ENCODE peak calls at places on chromosomes 4 and X, in nine cellular contexts. J is tibial nerve, Y is cardiac fibroblast, O is GM12865, P is DND-41, B is skeletal muscle cell, Q is cardiac muscle cell, K is astrocyte of the cerebellum, C is HL-60. N is an unnamed sample.

GRCh38 chr4:168585168-168586091 is 88.6 kb downstream of the PALLD start:
- DNase-seq in Y (peak), J (peak), K (peak), B (peak), P (peak), Q (peak), O (peak), C (no peak), N (peak)

GRCh38 chr4:123898941-123899666 is 502.5 kb downstream of the SPRY1 start:
- DNase-seq in K (no peak), B (no peak), Y (no peak), O (no peak), C (no peak), Q (no peak), J (no peak), P (no peak), N (no peak)

GRCh38 chr4:181619651-181620050 is 623.6 kb upstream of the TENM3 start:
- DNase-seq in C (no peak), Q (no peak), B (no peak), K (no peak), J (no peak), Y (no peak), O (peak), P (no peak), N (no peak)

GRCh38 chrX:68492583-68492982 is 6.3 kb upstream of the YIPF6 start:
- DNase-seq in Q (no peak), Y (no peak), P (no peak), J (no peak), B (no peak), K (no peak), O (no peak), C (no peak), N (no peak)

GRCh38 chr4:14445882-14446281 is 556.4 kb upstream of the CPEB2 start:
- DNase-seq in C (no peak), P (no peak), O (no peak), J (no peak), B (no peak), Y (peak), Q (no peak), K (no peak), N (no peak)

GRCh38 chrX:40040686-40041461 is 56.9 kb downstream of the BCOR start:
- DNase-seq in B (no peak), Y (no peak), J (no peak), Q (peak), C (no peak), P (peak), K (no peak), O (no peak), N (no peak)

GRCh38 chrX:69137911-69138310 is 27.3 kb downstream of the PJA1 start:
- DNase-seq in K (no peak), P (no peak), Q (peak), C (no peak), O (no peak), B (no peak), Y (no peak), J (no peak), N (no peak)

GRCh38 chr4:87781569-87781968 is 17.8 kb upstream of the IBSP start:
- DNase-seq in Q (no peak), O (no peak), K (no peak), P (no peak), J (no peak), Y (no peak), C (no peak), B (no peak), N (no peak)

GRCh38 chr4:188423039-188423438 is 283.8 kb downstream of the TRIML1 start:
- DNase-seq in C (no peak), J (no peak), O (no peak), Q (no peak), Y (no peak), P (no peak), B (no peak), K (no peak), N (no peak)

GRCh38 chr4:130322439-130322838 is 1226.5 kb downstream of the C4orf33 start:
- DNase-seq in B (no peak), C (no peak), O (no peak), Y (no peak), K (no peak), P (no peak), J (no peak), Q (no peak), N (no peak)

GRCh38 chr4:78069859-78070258 is 12.7 kb downstream of the FRAS1 start:
- DNase-seq in K (no peak), B (no peak), O (no peak), Q (no peak), J (no peak), Y (no peak), P (no peak), C (no peak), N (no peak)

GRCh38 chrX:110044531-110045249 is 41.8 kb downstream of the TMEM164 start:
- DNase-seq in K (no peak), C (no peak), B (no peak), Y (no peak), O (no peak), Q (no peak), J (no peak), P (no peak), N (peak)

GRCh38 chr4:110527156-110527555 is 51.2 kb downstream of the ENPEP start:
- DNase-seq in O (no peak), Q (no peak), C (no peak), B (no peak), P (peak), Y (no peak), J (no peak), K (no peak), N (no peak)

GRCh38 chrX:17735396-17735795 is 1.9 kb upstream of the SCML1 start:
- DNase-seq in K (no peak), O (no peak), B (no peak), C (no peak), P (no peak), Y (no peak), Q (no peak), J (no peak), N (peak)

GRCh38 chr4:73438582-73439215 is 2.7 kb downstream of the AFP start:
- DNase-seq in B (no peak), K (no peak), O (no peak), Q (no peak), J (no peak), C (no peak), P (no peak), Y (no peak), N (peak)

GRCh38 chr4:73435984-73436383 is at the start of gene AFP:
- DNase-seq in Q (no peak), B (no peak), O (no peak), K (no peak), J (no peak), C (no peak), Y (no peak), P (no peak), N (no peak)

GRCh38 chr4:73437558-73437956 is 1.5 kb downstream of the AFP start:
- DNase-seq in B (no peak), C (no peak), P (no peak), O (no peak), J (no peak), Y (no peak), Q (no peak), K (no peak), N (no peak)

GRCh38 chr4:73438048-73438447 is 2.0 kb downstream of the AFP start:
- DNase-seq in C (no peak), J (no peak), Q (no peak), P (no peak), Y (no peak), O (no peak), K (no peak), B (no peak), N (no peak)

GRCh38 chr4:73436674-73437557 is 895 bp downstream of the AFP start:
- DNase-seq in J (no peak), P (no peak), C (no peak), Y (no peak), K (no peak), B (no peak), Q (no peak), O (no peak), N (no peak)
- H3K4me3 ChIP-seq in J (no peak), P (no peak), C (no peak), Y (no peak), K (no peak), B (no peak), Q (no peak), O (no peak), N (no peak)

DNA sequence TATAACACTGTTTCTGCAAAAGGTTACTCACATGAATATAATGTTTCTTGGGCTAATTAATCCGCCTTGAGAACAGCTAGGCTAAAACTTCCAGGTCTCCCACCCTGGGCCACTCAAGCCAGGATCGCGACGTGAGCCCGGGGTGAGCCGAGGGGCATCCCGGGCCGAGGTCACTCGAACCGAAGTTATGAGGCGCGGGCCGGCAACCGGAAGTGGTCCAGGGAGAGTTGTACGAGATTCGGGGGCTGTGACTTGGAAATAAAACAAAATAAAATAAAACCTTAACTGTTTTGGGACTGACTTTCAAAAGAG is 317 bp downstream of the CMC4 start:
- DNase-seq in C (no peak), K (no peak), Y (no peak), J (peak), B (no peak), Q (no peak), P (no peak), O (no peak), N (no peak)
- H3K4me3 ChIP-seq in C (peak), K (peak), Y (peak), J (peak), B (peak), Q (peak), P (peak), O (peak), N (peak)

GRCh38 chr4:2411786-2412510 is 6.5 kb downstream of the ZFYVE28 start:
- DNase-seq in J (no peak), O (peak), K (no peak), C (no peak), Q (no peak), B (no peak), Y (no peak), P (no peak), N (no peak)
- H3K4me3 ChIP-seq in J (no peak), O (peak), K (no peak), C (no peak), Q (no peak), B (no peak), Y (peak), P (no peak), N (no peak)

GRCh38 chrX:53281321-53281822 is at the start of gene IQSEC2:
- DNase-seq in Y (peak), O (no peak), B (no peak), K (peak), Q (peak), C (peak), J (peak), P (no peak), N (peak)

GRCh38 chrX:53282313-53282712 is 929 bp upstream of the IQSEC2 start:
- DNase-seq in C (no peak), P (no peak), B (no peak), O (no peak), K (no peak), J (no peak), Y (no peak), Q (no peak), N (no peak)

GRCh38 chrX:53280703-53281320 is 572 bp downstream of the IQSEC2 start:
- DNase-seq in O (no peak), P (no peak), J (peak), Y (peak), Q (peak), C (no peak), K (no peak), B (no peak), N (peak)

GRCh38 chrX:53280316-53280702 is 1.1 kb downstream of the IQSEC2 start:
- DNase-seq in C (no peak), P (no peak), Q (no peak), B (no peak), O (no peak), J (no peak), K (no peak), Y (no peak), N (no peak)

DNA sequence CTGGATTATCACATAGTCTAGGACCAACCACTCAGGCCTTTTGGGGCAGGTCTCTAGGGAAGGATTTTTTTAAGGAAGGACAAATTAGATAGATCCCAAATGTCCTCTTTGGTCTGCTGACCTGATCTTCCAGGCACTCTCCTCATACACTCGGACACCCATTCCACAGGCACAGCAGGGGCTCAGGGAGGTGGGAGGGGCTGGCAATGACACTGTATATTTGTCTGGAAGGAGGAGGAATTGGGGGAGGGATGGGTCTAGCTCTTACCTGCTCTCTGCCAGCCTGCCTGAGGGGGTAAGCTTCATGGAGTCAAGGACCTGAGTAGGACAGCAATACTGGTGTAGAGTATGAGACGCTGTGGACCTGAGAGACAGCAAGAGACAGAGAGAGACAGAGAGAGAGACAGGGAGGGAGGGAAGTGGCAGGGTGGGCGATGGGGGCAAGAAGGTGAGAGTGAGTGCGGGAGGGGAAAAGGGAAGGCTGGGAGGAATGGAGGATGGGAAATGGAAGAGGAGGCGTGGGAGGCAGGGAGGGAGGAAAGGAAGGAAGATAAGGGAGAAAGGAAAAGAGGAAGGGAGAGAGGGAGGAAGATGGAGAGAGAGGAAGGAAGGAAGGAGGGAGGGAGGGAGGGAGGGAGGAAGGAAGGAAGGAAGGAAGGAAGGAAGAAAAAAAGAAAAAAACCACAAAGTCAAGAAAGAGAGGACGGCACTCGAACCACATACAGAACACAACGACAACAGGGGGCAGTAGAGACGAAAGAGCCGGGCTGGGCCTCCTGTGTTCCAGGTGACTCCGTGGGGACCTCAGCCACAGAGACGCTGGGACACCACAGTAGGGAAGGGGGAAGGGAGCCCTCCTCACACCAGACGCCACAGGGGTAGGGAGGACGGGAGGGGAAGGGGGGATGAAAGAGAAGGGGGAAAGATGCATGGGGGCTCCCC is 1.8 kb downstream of the IQSEC2 start:
- DNase-seq in P (peak), B (no peak), Y (no peak), K (no peak), C (no peak), O (peak), J (no peak), Q (no peak), N (peak)
- H3K4me3 ChIP-seq in P (no peak), B (peak), Y (peak), K (no peak), C (peak), O (no peak), J (no peak), Q (no peak), N (no peak)

DNA sequence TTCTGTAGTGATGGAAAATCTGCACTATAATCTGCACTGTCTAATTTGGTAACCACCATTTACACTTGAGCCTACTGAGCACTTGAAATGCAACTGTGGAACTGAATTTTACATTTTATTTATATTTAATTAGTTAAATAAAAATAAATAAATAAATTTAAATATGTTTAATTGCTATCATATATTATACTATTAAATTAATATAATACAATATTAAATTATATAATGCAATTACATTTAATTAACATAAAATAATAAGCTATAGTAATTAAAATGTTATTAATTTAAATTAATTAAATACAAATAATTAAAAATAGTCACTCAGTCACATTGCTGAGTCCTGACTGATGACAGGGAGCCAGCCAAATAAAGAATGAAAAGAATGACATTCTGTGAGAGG is 170.2 kb upstream of the F9 start:
- DNase-seq in Y (no peak), J (no peak), P (no peak), B (no peak), C (no peak), K (no peak), Q (no peak), O (no peak), N (no peak)
- H3K4me3 ChIP-seq in Y (no peak), J (no peak), P (no peak), B (no peak), C (no peak), K (no peak), Q (no peak), O (no peak), N (no peak)

GRCh38 chr4:41796545-41797210 is 48.2 kb upstream of the PHOX2B start:
- DNase-seq in C (no peak), O (no peak), P (no peak), K (no peak), B (no peak), Y (no peak), Q (no peak), J (no peak), N (no peak)
- H3K4me3 ChIP-seq in C (no peak), O (no peak), P (no peak), K (no peak), B (no peak), Y (no peak), Q (no peak), J (no peak), N (no peak)

GRCh38 chr4:133149932-133150642 is 993 bp downstream of the PCDH10 start:
- DNase-seq in P (no peak), K (no peak), O (no peak), B (no peak), C (no peak), Y (no peak), Q (peak), J (no peak), N (no peak)
- H3K4me3 ChIP-seq in P (no peak), K (peak), O (no peak), B (peak), C (no peak), Y (peak), Q (peak), J (peak), N (no peak)

DNA sequence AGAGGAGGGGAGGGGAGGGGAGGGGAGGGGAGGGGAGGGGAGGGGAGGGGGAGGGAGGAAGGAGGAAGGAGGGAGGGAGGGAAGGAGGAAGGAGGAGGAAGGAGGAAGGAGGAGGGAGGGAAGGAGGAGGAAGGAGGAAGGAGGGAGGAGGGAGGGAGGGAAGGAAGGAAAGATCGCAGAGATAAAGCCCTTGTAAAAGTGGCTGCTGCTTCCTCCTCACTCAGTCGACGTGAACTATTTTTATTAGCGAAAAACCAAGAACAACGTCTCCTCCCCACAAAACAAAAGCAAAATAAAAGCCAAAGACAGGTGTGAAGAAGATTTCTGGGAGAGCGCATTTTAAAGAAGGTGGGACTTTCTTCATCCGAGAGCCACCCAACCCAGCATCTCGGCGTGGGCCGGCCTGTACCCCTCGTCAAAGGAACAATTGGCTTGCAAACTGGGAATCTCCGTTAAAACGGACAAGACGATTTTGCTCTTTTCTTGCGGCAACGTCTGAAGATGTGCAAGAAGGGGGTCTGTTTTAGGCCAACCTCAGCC is 40.7 kb upstream of the ASMTL start:
- DNase-seq in Q (no peak), B (no peak), P (peak), O (no peak), J (no peak), Y (no peak), K (no peak), C (no peak), N (no peak)
- H3K4me3 ChIP-seq in Q (no peak), B (no peak), P (no peak), O (peak), J (no peak), Y (no peak), K (no peak), C (no peak), N (no peak)

GRCh38 chrX:49040376-49040955 is 2.7 kb downstream of the TFE3 start:
- DNase-seq in P (no peak), J (no peak), Y (peak), C (no peak), Q (peak), O (no peak), K (no peak), B (peak), N (no peak)
- H3K4me3 ChIP-seq in P (no peak), J (no peak), Y (peak), C (no peak), Q (peak), O (no peak), K (peak), B (peak), N (no peak)

GRCh38 chrX:2484232-2484631 is 16.5 kb downstream of the DHRSX start:
- DNase-seq in Q (peak), B (no peak), P (no peak), O (no peak), K (no peak), J (no peak), Y (no peak), C (no peak), N (no peak)
- H3K4me3 ChIP-seq in Q (no peak), B (peak), P (no peak), O (no peak), K (no peak), J (peak), Y (peak), C (no peak), N (no peak)